ENCODE peak calls at places on chromosome 10, in nine cellular contexts. N is brain microvascular endothelial cell, R is fibroblast of lung, H is lower lobe of right lung, O is AG09319, K is omental fat pad, T is A673, W is nephron progenitor cell, Q is B cell. X is an unnamed sample.

GRCh38 chr10:60343254-60343653 is 46.4 kb downstream of the ANK3 start:
- DNase-seq in N (no peak), R (peak), H (no peak), O (no peak), K (no peak), T (no peak), W (no peak), Q (no peak), X (no peak)

GRCh38 chr10:81920213-81920829 is 45.3 kb downstream of the NRG3 start:
- DNase-seq in N (no peak), R (no peak), H (no peak), O (no peak), K (no peak), T (no peak), W (peak), Q (no peak), X (peak)

GRCh38 chr10:117261501-117261900 is 20.6 kb downstream of the SLC18A2 start:
- DNase-seq in N (no peak), R (no peak), H (no peak), O (no peak), K (no peak), T (no peak), W (no peak), Q (no peak), X (no peak)

GRCh38 chr10:128727114-128727513 is 600.9 kb upstream of the MKI67 start:
- DNase-seq in N (no peak), R (no peak), H (no peak), O (no peak), K (no peak), T (no peak), W (no peak), Q (no peak), X (no peak)

GRCh38 chr10:45514283-45515270 is 140.6 kb downstream of the ALOX5 start:
- DNase-seq in N (no peak), R (peak), H (no peak), O (peak), K (no peak), T (peak), W (no peak), Q (no peak), X (peak)

GRCh38 chr10:35707642-35708425 is 65.7 kb upstream of the FZD8 start:
- DNase-seq in N (no peak), R (peak), H (no peak), O (no peak), K (no peak), T (no peak), W (no peak), Q (no peak), X (no peak)

GRCh38 chr10:24929904-24930303 is 22.5 kb downstream of the PRTFDC1 start:
- DNase-seq in N (no peak), R (no peak), H (no peak), O (no peak), K (no peak), T (no peak), W (no peak), Q (no peak), X (no peak)

GRCh38 chr10:61751599-61751998 is 88.9 kb downstream of the CABCOCO1 start:
- DNase-seq in N (no peak), R (no peak), H (no peak), O (no peak), K (no peak), T (no peak), W (no peak), Q (no peak), X (no peak)

GRCh38 chr10:75099952-75100763 is 11.3 kb upstream of the SAMD8 start:
- DNase-seq in N (peak), R (peak), H (peak), O (no peak), K (peak), T (peak), W (peak), Q (peak), X (peak)

GRCh38 chr10:71746344-71747037 is 26.8 kb downstream of the VSIR start:
- DNase-seq in N (no peak), R (no peak), H (peak), O (no peak), K (no peak), T (no peak), W (peak), Q (no peak), X (no peak)

GRCh38 chr10:98758451-98758850 is 311.7 kb upstream of the HPS1 start:
- DNase-seq in N (no peak), R (no peak), H (no peak), O (no peak), K (no peak), T (no peak), W (no peak), Q (no peak), X (no peak)

GRCh38 chr10:108911814-108912541 is 1011.3 kb downstream of the XPNPEP1 start:
- DNase-seq in N (no peak), R (peak), H (peak), O (no peak), K (no peak), T (peak), W (peak), Q (no peak), X (peak)

GRCh38 chr10:26682926-26683325 is 14.6 kb upstream of the PDSS1 start:
- DNase-seq in N (no peak), R (no peak), H (no peak), O (no peak), K (no peak), T (no peak), W (no peak), Q (no peak), X (no peak)

GRCh38 chr10:99369126-99369525 is 40.0 kb downstream of the CNNM1 start:
- DNase-seq in N (no peak), R (no peak), H (no peak), O (no peak), K (no peak), T (no peak), W (no peak), Q (no peak), X (no peak)

GRCh38 chr10:78510566-78511323 is 477.1 kb downstream of the RPS24 start:
- DNase-seq in N (no peak), R (peak), H (peak), O (no peak), K (no peak), T (no peak), W (no peak), Q (no peak), X (peak)
- TF ChIP-seq CTCF in N (no peak), R (no peak), H (no peak), O (no peak), K (no peak), T (no peak), W (no peak), Q (no peak), X (no peak)

GRCh38 chr10:121595321-121595805 is 2.9 kb downstream of the FGFR2 start:
- DNase-seq in N (no peak), R (no peak), H (no peak), O (no peak), K (no peak), T (no peak), W (no peak), Q (no peak), X (no peak)

GRCh38 chr10:121598261-121599249 is at the start of gene FGFR2:
- DNase-seq in N (peak), R (peak), H (peak), O (no peak), K (no peak), T (peak), W (peak), Q (no peak), X (peak)

GRCh38 chr10:121596668-121597503 is 1.4 kb downstream of the FGFR2 start:
- DNase-seq in N (no peak), R (no peak), H (no peak), O (no peak), K (no peak), T (no peak), W (peak), Q (no peak), X (peak)

GRCh38 chr10:121595806-121596667 is 2.2 kb downstream of the FGFR2 start:
- DNase-seq in N (no peak), R (no peak), H (no peak), O (no peak), K (no peak), T (no peak), W (peak), Q (no peak), X (peak)

DNA sequence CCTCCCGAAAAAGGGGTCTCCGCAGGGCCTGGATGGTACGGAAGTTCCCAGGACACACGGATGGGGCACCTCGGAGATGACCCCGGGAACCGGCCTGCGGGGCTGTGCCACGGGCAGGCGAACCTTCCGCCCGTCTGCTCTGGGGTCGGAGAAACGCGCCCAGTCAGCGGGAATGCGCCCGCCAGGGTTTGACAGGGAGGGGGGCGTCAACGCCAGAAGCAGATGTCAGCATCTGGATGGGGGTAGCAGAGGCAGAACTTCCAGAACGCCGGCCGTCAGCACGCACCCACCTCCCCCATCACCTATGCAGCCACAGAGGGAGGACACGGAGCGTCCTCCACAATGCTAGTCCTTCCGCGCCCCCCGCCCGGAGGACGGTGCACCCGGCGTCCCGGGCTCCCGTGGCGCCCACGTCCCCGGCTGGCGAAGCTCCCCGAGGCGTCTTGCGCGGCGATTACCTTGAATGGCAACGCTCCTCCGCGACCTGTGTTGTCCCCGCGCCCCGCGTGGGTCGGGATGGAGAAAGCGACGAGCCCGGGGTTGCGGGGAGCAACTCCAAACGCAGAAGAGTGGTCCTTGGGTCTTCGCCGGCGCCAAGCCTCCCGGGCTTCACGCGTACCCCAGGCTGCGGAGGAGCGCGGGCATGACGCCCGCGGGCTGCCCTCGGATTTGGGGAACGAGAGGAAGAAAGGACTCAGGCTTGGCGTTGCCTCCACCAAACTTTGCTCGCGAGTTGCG is 571 bp downstream of the FGFR2 start:
- DNase-seq in N (no peak), R (no peak), H (no peak), O (no peak), K (no peak), T (no peak), W (peak), Q (no peak), X (peak)
- TF ChIP-seq CTCF in N (no peak), R (no peak), H (no peak), O (no peak), K (no peak), T (no peak), W (no peak), Q (no peak), X (no peak)

GRCh38 chr10:95363303-95363912 is 72.6 kb upstream of the PDLIM1 start:
- DNase-seq in N (peak), R (peak), H (no peak), O (peak), K (no peak), T (peak), W (peak), Q (peak), X (no peak)
- TF ChIP-seq CTCF in N (peak), R (peak), H (peak), O (peak), K (peak), T (peak), W (peak), Q (peak), X (peak)

GRCh38 chr10:93554760-93555432 is 11.6 kb upstream of the FFAR4 start:
- DNase-seq in N (peak), R (peak), H (peak), O (peak), K (peak), T (peak), W (peak), Q (peak), X (peak)
- TF ChIP-seq CTCF in N (peak), R (peak), H (peak), O (peak), K (no peak), T (peak), W (peak), Q (peak), X (peak)

DNA sequence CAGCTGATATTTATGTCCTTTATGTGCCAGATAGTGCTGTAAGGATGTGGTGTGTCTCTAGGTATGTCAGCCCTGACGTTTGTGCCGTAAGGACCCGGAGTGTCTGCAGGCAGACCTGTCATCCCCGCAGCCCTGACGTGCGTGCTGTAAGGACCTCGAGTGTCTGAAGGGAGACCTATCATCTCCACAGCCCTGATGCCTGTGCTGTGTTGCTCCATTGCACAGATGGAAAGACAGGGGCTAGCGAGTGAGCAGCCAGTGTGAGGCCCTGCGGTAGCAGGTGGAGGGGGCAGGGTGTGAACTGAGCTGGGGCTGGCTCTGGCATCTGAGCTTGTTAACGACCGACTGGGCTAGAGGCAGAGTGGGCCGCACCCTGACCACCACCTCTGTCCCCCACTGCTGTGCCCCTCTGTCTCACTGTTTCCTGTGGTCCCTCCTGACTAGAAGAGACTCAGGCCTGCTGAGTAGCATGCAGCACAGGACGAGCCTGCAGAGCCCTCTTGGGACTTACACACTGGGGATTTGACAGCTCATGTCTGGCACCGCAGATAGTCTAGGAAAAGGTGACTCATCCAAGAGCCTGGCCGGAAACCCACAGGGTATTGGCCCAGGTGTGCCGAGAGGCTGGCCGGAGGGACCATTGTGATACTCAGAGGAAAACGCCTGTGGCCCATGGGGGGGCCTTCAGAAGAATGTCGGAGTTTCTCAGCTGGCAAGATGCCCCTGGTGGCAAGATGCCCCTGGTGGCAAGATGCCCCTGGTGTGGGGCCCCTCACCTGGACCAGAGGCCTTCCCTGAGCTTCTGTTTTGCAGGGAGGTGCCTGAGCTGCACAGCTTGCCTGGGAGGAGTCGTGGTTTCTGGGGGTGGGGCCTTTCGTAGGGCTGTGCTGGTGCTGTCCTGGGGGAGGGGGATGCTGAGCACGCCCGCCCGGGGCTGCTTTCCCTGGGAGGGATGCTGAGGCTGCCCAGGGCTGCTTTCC is 34.3 kb downstream of the INPP5A start:
- DNase-seq in N (peak), R (peak), H (no peak), O (no peak), K (no peak), T (peak), W (peak), Q (peak), X (peak)
- TF ChIP-seq CTCF in N (peak), R (no peak), H (no peak), O (no peak), K (no peak), T (no peak), W (no peak), Q (peak), X (no peak)